ENCODE peak calls at places on chromosomes 11 and 22, in five cellular contexts. One of them, this sample, is unnamed.
A peak's percentile ranks its signal among the peaks of the same experiment; 100 is the strongest.

GRCh38 chr11:61048368-61049065 is 53.8 kb upstream of the CD5 start:
- DNase-seq in right lobe of liver: no peak
- DNase-seq in osteoblast: no peak
- DNase-seq in psoas muscle: no peak
- DNase-seq in GM23248: no peak
- DNase-seq in this sample: no peak

GRCh38 chr11:96567193-96567592 is 177.4 kb downstream of the JRKL start:
- DNase-seq in right lobe of liver: no peak
- DNase-seq in osteoblast: no peak
- DNase-seq in psoas muscle: no peak
- DNase-seq in GM23248: peak; percentile 5
- DNase-seq in this sample: peak; percentile 14

GRCh38 chr11:47233989-47234668 is 14.5 kb downstream of the ACP2 start:
- DNase-seq in right lobe of liver: no peak
- DNase-seq in osteoblast: peak; percentile 91
- DNase-seq in psoas muscle: peak; percentile 59
- DNase-seq in GM23248: peak; percentile 93
- DNase-seq in this sample: peak; percentile 29

GRCh38 chr11:6225896-6226295 is 8.5 kb downstream of the FHIP1B start:
- DNase-seq in right lobe of liver: no peak
- DNase-seq in osteoblast: no peak
- DNase-seq in psoas muscle: no peak
- DNase-seq in GM23248: no peak
- DNase-seq in this sample: no peak

GRCh38 chr11:111586305-111586915 is 15.8 kb upstream of the SIK2 start:
- DNase-seq in right lobe of liver: no peak
- DNase-seq in osteoblast: no peak
- DNase-seq in psoas muscle: no peak
- DNase-seq in GM23248: peak; percentile 75
- DNase-seq in this sample: peak; percentile 46

GRCh38 chr11:105942951-105943350 is 79.1 kb downstream of the MSANTD4 start:
- DNase-seq in right lobe of liver: no peak
- DNase-seq in osteoblast: no peak
- DNase-seq in psoas muscle: no peak
- DNase-seq in GM23248: no peak
- DNase-seq in this sample: no peak

GRCh38 chr11:65764434-65764833 is 16.3 kb downstream of the AP5B1 start:
- DNase-seq in right lobe of liver: no peak
- DNase-seq in osteoblast: no peak
- DNase-seq in psoas muscle: no peak
- DNase-seq in GM23248: no peak
- DNase-seq in this sample: no peak

GRCh38 chr11:60860943-60861342 is 5.2 kb upstream of the PTGDR2 start:
- DNase-seq in right lobe of liver: no peak
- DNase-seq in osteoblast: peak; percentile 82
- DNase-seq in psoas muscle: peak; percentile 26
- DNase-seq in GM23248: no peak
- DNase-seq in this sample: no peak

GRCh38 chr11:112806256-112806655 is 155.0 kb upstream of the NCAM1 start:
- DNase-seq in right lobe of liver: no peak
- DNase-seq in osteoblast: no peak
- DNase-seq in psoas muscle: no peak
- DNase-seq in GM23248: no peak
- DNase-seq in this sample: no peak

GRCh38 chr11:116958246-116958645 is 120.8 kb upstream of the APOA1 start:
- DNase-seq in right lobe of liver: no peak
- DNase-seq in osteoblast: peak; percentile 10
- DNase-seq in psoas muscle: no peak
- DNase-seq in GM23248: peak; percentile 60
- DNase-seq in this sample: no peak

GRCh38 chr11:124402326-124402922 is 3.6 kb upstream of the OR8B3 start:
- DNase-seq in right lobe of liver: no peak
- DNase-seq in osteoblast: peak; percentile 88
- DNase-seq in psoas muscle: no peak
- DNase-seq in GM23248: peak; percentile 93
- DNase-seq in this sample: peak; percentile 81

GRCh38 chr11:106466441-106467190 is 389.2 kb downstream of the AASDHPPT start:
- DNase-seq in right lobe of liver: no peak
- DNase-seq in osteoblast: peak; percentile 45
- DNase-seq in psoas muscle: no peak
- DNase-seq in GM23248: peak; percentile 78
- DNase-seq in this sample: no peak

GRCh38 chr11:128779036-128779435 is 85.2 kb downstream of the FLI1 start:
- DNase-seq in right lobe of liver: no peak
- DNase-seq in osteoblast: peak; percentile 89
- DNase-seq in psoas muscle: no peak
- DNase-seq in GM23248: no peak
- DNase-seq in this sample: no peak

GRCh38 chr11:123100378-123101085 is 38.6 kb upstream of the HSPA8 start:
- DNase-seq in right lobe of liver: no peak
- DNase-seq in osteoblast: peak; percentile 72
- DNase-seq in psoas muscle: peak; percentile 60
- DNase-seq in GM23248: peak; percentile 64
- DNase-seq in this sample: no peak

GRCh38 chr22:22927888-22928665 is 40.5 kb downstream of the IGLL5 start:
- DNase-seq in right lobe of liver: no peak
- DNase-seq in osteoblast: no peak
- DNase-seq in psoas muscle: peak; percentile 22
- DNase-seq in GM23248: peak; percentile 17
- DNase-seq in this sample: no peak

GRCh38 chr22:22929381-22930221 is 42.0 kb downstream of the IGLL5 start:
- DNase-seq in right lobe of liver: peak; percentile 22
- DNase-seq in osteoblast: no peak
- DNase-seq in psoas muscle: peak; percentile 8
- DNase-seq in GM23248: no peak
- DNase-seq in this sample: no peak

GRCh38 chr22:22930222-22930497 is 42.5 kb downstream of the IGLL5 start:
- DNase-seq in right lobe of liver: peak; percentile 46
- DNase-seq in osteoblast: no peak
- DNase-seq in psoas muscle: peak; percentile 43
- DNase-seq in GM23248: no peak
- DNase-seq in this sample: no peak

GRCh38 chr22:22927196-22927887 is 39.7 kb downstream of the IGLL5 start:
- DNase-seq in right lobe of liver: no peak
- DNase-seq in osteoblast: no peak
- DNase-seq in psoas muscle: peak; percentile 36
- DNase-seq in GM23248: peak; percentile 37
- DNase-seq in this sample: no peak

DNA sequence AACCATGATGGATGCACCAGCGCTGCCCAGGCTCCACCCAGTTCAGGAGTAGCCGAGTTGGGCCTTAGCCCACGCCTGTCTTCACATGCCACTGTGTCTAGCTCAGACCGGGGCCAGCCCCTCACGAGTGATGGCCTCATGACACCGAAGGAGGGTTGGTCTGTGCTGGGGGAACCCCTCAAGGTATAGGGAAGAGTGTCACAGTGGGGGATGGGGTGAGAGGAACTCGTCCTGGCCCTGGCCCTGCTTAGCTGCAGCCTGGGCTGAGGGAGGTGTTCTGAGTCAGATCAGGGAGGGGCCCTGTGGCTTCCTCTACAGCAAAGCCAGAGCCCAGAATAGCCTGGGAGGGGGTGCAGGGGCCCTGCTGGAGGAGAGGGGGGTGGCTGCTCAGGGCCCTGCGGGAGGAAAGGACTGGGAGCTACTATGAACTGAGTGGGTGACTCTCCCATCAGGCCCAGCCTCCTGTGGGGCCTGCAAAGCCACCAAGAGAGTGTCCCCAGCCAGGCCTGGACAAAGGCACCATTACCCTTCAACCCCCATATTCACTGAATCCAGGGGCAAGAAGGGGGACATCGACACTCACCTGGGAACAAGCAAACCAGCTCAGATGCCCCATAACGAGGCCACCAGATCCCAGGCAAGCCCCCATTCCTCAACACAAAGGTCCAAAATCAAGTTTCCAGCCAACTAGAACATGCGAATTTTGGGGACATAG is 41.2 kb downstream of the IGLL5 start:
- DNase-seq in right lobe of liver: no peak
- DNase-seq in osteoblast: peak; percentile 93
- DNase-seq in psoas muscle: peak; percentile 56
- DNase-seq in GM23248: peak; percentile 80
- DNase-seq in this sample: no peak
- H3K4me1 ChIP-seq in right lobe of liver: no peaks in the 10 kb centered on the region
- H3K4me1 ChIP-seq in osteoblast: no peaks in the 10 kb centered on the region
- H3K4me1 ChIP-seq in psoas muscle: no peaks in the 10 kb centered on the region
- H3K4me1 ChIP-seq in GM23248: peaks cover 11% of the 10 kb centered on the region
- H3K4me1 ChIP-seq in this sample: no peaks in the 10 kb centered on the region

GRCh38 chr22:35752833-35753189 is 35.1 kb downstream of the APOL5 start:
- DNase-seq in right lobe of liver: no peak
- DNase-seq in osteoblast: no peak
- DNase-seq in psoas muscle: no peak
- DNase-seq in GM23248: peak; percentile 21
- DNase-seq in this sample: no peak
- H3K4me1 ChIP-seq in right lobe of liver: peaks cover 11% of the 10 kb centered on the region
- H3K4me1 ChIP-seq in osteoblast: peaks cover 13% of the 10 kb centered on the region
- H3K4me1 ChIP-seq in psoas muscle: peaks cover 14% of the 10 kb centered on the region
- H3K4me1 ChIP-seq in GM23248: peaks cover 5% of the 10 kb centered on the region
- H3K4me1 ChIP-seq in this sample: peaks cover 16% of the 10 kb centered on the region

GRCh38 chr22:19887251-19887985 is 32.7 kb upstream of the GNB1L start:
- DNase-seq in right lobe of liver: peak; percentile 53
- DNase-seq in osteoblast: peak; percentile 38
- DNase-seq in psoas muscle: peak; percentile 35
- DNase-seq in GM23248: no peak
- DNase-seq in this sample: peak; percentile 4

GRCh38 chr22:19884954-19885751 is 30.5 kb upstream of the GNB1L start:
- DNase-seq in right lobe of liver: peak; percentile 44
- DNase-seq in osteoblast: peak; percentile 53
- DNase-seq in psoas muscle: no peak
- DNase-seq in GM23248: no peak
- DNase-seq in this sample: peak; percentile 4

GRCh38 chr22:19884161-19884953 is 29.7 kb upstream of the GNB1L start:
- DNase-seq in right lobe of liver: peak; percentile 52
- DNase-seq in osteoblast: peak; percentile 75
- DNase-seq in psoas muscle: peak; percentile 54
- DNase-seq in GM23248: no peak
- DNase-seq in this sample: peak; percentile 9

GRCh38 chr22:19886605-19887250 is 32.1 kb upstream of the GNB1L start:
- DNase-seq in right lobe of liver: peak; percentile 60
- DNase-seq in osteoblast: peak; percentile 82
- DNase-seq in psoas muscle: peak; percentile 57
- DNase-seq in GM23248: peak; percentile 93
- DNase-seq in this sample: peak; percentile 3

DNA sequence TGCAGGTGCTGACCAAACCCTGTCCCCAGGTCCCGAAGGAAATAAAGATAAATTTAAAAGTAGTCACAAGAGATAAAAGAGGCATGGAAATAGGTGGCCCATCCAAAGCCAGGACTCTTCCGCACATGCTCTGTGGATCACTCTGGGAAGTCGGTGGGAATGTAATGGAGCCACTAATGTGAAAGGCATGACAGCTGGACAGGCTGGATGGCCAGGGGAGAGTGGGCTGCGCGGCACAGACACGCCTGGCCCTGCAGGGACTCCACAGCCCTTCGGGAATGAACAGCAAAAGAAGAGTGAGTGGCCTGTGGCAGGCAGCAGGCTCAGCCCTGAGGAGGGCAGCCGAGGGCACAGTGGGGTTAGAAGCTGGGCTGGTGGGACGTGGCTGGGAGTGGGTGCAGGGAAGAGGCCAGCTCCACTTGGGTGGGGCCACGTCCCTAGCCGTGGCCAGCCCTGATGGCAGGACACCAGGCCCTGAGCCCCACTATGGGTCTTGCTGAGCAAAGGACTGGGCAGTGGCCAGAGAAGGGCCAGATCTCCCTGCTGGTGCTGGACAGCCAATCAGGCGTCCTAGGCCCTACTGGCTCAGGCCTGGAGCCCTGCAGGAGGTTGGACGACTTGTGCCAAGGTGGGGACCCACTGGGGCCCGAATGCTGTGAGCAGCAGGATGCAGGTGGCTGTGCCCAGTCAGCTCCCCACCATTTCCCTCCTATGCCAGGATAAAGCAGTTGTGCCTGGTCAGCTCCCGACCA is 31.3 kb upstream of the GNB1L start:
- DNase-seq in right lobe of liver: peak; percentile 48
- DNase-seq in osteoblast: peak; percentile 73
- DNase-seq in psoas muscle: no peak
- DNase-seq in GM23248: no peak
- DNase-seq in this sample: peak; percentile 8
- H3K4me1 ChIP-seq in right lobe of liver: no peaks in the 10 kb centered on the region
- H3K4me1 ChIP-seq in osteoblast: peaks cover 24% of the 10 kb centered on the region
- H3K4me1 ChIP-seq in psoas muscle: peaks cover 3% of the 10 kb centered on the region
- H3K4me1 ChIP-seq in GM23248: peaks cover 36% of the 10 kb centered on the region
- H3K4me1 ChIP-seq in this sample: peaks cover 12% of the 10 kb centered on the region

GRCh38 chr22:38312261-38312800 is 4.9 kb downstream of the CSNK1E start:
- DNase-seq in right lobe of liver: no peak
- DNase-seq in osteoblast: peak; percentile 8
- DNase-seq in psoas muscle: no peak
- DNase-seq in GM23248: peak; percentile 42
- DNase-seq in this sample: no peak
- H3K4me1 ChIP-seq in right lobe of liver: peaks cover 28% of the 10 kb centered on the region
- H3K4me1 ChIP-seq in osteoblast: peaks cover 55% of the 10 kb centered on the region
- H3K4me1 ChIP-seq in psoas muscle: peaks cover 64% of the 10 kb centered on the region
- H3K4me1 ChIP-seq in GM23248: peaks cover 51% of the 10 kb centered on the region
- H3K4me1 ChIP-seq in this sample: peaks cover 15% of the 10 kb centered on the region